ENCODE peak calls at places on chromosomes 16 and 17, in seven cellular contexts. One of them, this sample, is unnamed.
A peak's percentile ranks its signal among the peaks of the same experiment; 100 is the strongest.

GRCh38 chr17:10265100-10265810 is 66.8 kb upstream of the GAS7 start:
- DNase-seq in IMR-90: peak; percentile 68
- DNase-seq in fibroblast of lung: peak; percentile 2
- DNase-seq in GM23248: peak; percentile 93
- DNase-seq in hepatocyte: peak; percentile 37
- DNase-seq in neuronal stem cell: no peak
- DNase-seq in mammary epithelial cell: no peak
- DNase-seq in this sample: no peak

GRCh38 chr17:79981090-79981489 is 54.6 kb downstream of the TBC1D16 start:
- DNase-seq in IMR-90: no peak
- DNase-seq in fibroblast of lung: no peak
- DNase-seq in GM23248: no peak
- DNase-seq in hepatocyte: no peak
- DNase-seq in neuronal stem cell: no peak
- DNase-seq in mammary epithelial cell: no peak
- DNase-seq in this sample: no peak

GRCh38 chr16:48862087-48862532 is 252.1 kb upstream of the N4BP1 start:
- DNase-seq in IMR-90: peak; percentile 80
- DNase-seq in fibroblast of lung: peak; percentile 68
- DNase-seq in GM23248: peak; percentile 53
- DNase-seq in hepatocyte: peak; percentile 32
- DNase-seq in neuronal stem cell: no peak
- DNase-seq in mammary epithelial cell: peak; percentile 77
- DNase-seq in this sample: no peak

GRCh38 chr16:85027968-85028637 is 508 bp downstream of the KIAA0513 start:
- DNase-seq in IMR-90: no peak
- DNase-seq in fibroblast of lung: no peak
- DNase-seq in GM23248: peak; percentile 39
- DNase-seq in hepatocyte: no peak
- DNase-seq in neuronal stem cell: no peak
- DNase-seq in mammary epithelial cell: no peak
- DNase-seq in this sample: peak; percentile 15

GRCh38 chr16:75306102-75306762 is 54.8 kb upstream of the BCAR1 start:
- DNase-seq in IMR-90: peak; percentile 47
- DNase-seq in fibroblast of lung: peak; percentile 19
- DNase-seq in GM23248: no peak
- DNase-seq in hepatocyte: peak; percentile 72
- DNase-seq in neuronal stem cell: no peak
- DNase-seq in mammary epithelial cell: no peak
- DNase-seq in this sample: no peak

GRCh38 chr17:58121925-58122324 is 26.3 kb upstream of the OR4D1 start:
- DNase-seq in IMR-90: peak; percentile 22
- DNase-seq in fibroblast of lung: peak; percentile 46
- DNase-seq in GM23248: peak; percentile 46
- DNase-seq in hepatocyte: peak; percentile 43
- DNase-seq in neuronal stem cell: no peak
- DNase-seq in mammary epithelial cell: peak; percentile 20
- DNase-seq in this sample: peak; percentile 39

GRCh38 chr16:5826332-5826731 is 728.7 kb upstream of the EEF2KMT start:
- DNase-seq in IMR-90: no peak
- DNase-seq in fibroblast of lung: no peak
- DNase-seq in GM23248: no peak
- DNase-seq in hepatocyte: no peak
- DNase-seq in neuronal stem cell: no peak
- DNase-seq in mammary epithelial cell: no peak
- DNase-seq in this sample: no peak

GRCh38 chr16:56985962-56986360 is 3.4 kb upstream of the NLRC5 start:
- DNase-seq in IMR-90: no peak
- DNase-seq in fibroblast of lung: no peak
- DNase-seq in GM23248: no peak
- DNase-seq in hepatocyte: no peak
- DNase-seq in neuronal stem cell: no peak
- DNase-seq in mammary epithelial cell: no peak
- DNase-seq in this sample: no peak

GRCh38 chr16:80041399-80041798 is 440.9 kb upstream of the MAF start:
- DNase-seq in IMR-90: no peak
- DNase-seq in fibroblast of lung: no peak
- DNase-seq in GM23248: peak; percentile 2
- DNase-seq in hepatocyte: no peak
- DNase-seq in neuronal stem cell: no peak
- DNase-seq in mammary epithelial cell: no peak
- DNase-seq in this sample: no peak

GRCh38 chr16:12337776-12338655 is 361.5 kb downstream of the SNX29 start:
- DNase-seq in IMR-90: peak; percentile 60
- DNase-seq in fibroblast of lung: no peak
- DNase-seq in GM23248: no peak
- DNase-seq in hepatocyte: no peak
- DNase-seq in neuronal stem cell: no peak
- DNase-seq in mammary epithelial cell: peak; percentile 11
- DNase-seq in this sample: no peak

GRCh38 chr17:40926341-40926740 is 11.1 kb downstream of the KRT23 start:
- DNase-seq in IMR-90: no peak
- DNase-seq in fibroblast of lung: no peak
- DNase-seq in GM23248: no peak
- DNase-seq in hepatocyte: no peak
- DNase-seq in neuronal stem cell: no peak
- DNase-seq in mammary epithelial cell: no peak
- DNase-seq in this sample: no peak
- H2AFZ ChIP-seq in IMR-90: no peak overlapping the region
- H2AFZ ChIP-seq in fibroblast of lung: no peak overlapping the region
- H2AFZ ChIP-seq in GM23248: peak overlapping the region; percentile 70
- H2AFZ ChIP-seq in hepatocyte: no peak overlapping the region
- H2AFZ ChIP-seq in neuronal stem cell: no peak overlapping the region
- H2AFZ ChIP-seq in mammary epithelial cell: peak overlapping the region; percentile 90
- H2AFZ ChIP-seq in this sample: no peak overlapping the region

DNA sequence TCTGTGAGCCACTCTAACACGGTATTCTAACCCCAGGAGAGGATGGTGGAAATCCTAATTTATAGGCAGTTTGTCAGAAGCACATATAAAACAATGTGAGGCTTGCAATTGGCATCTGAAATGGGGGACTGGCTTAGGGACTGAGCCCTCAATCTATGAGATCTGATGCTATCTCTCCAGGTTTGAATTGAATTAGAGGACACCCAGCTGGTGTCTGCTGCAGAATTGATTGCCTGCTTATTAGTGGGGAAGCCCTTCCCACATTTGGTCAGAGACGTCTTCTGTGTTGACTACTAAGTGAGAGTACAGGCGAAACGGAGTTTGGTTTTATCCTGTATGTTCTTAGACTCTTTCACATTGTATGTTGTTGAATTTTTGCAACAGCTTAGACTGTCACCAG is 13.6 kb upstream of the TMIGD1 start:
- DNase-seq in IMR-90: no peak
- DNase-seq in fibroblast of lung: no peak
- DNase-seq in GM23248: no peak
- DNase-seq in hepatocyte: no peak
- DNase-seq in neuronal stem cell: no peak
- DNase-seq in mammary epithelial cell: no peak
- DNase-seq in this sample: no peak
- H2AFZ ChIP-seq in IMR-90: no peak overlapping the region
- H2AFZ ChIP-seq in fibroblast of lung: no peak overlapping the region
- H2AFZ ChIP-seq in GM23248: no peak overlapping the region
- H2AFZ ChIP-seq in hepatocyte: no peak overlapping the region
- H2AFZ ChIP-seq in neuronal stem cell: no peak overlapping the region
- H2AFZ ChIP-seq in mammary epithelial cell: no peak overlapping the region
- H2AFZ ChIP-seq in this sample: no peak overlapping the region

GRCh38 chr16:741986-742629 is 1.3 kb upstream of the CIAO3 start:
- DNase-seq in IMR-90: no peak
- DNase-seq in fibroblast of lung: no peak
- DNase-seq in GM23248: no peak
- DNase-seq in hepatocyte: no peak
- DNase-seq in neuronal stem cell: no peak
- DNase-seq in mammary epithelial cell: no peak
- DNase-seq in this sample: no peak

GRCh38 chr16:736936-737481 is 3.8 kb downstream of the CIAO3 start:
- DNase-seq in IMR-90: no peak
- DNase-seq in fibroblast of lung: no peak
- DNase-seq in GM23248: no peak
- DNase-seq in hepatocyte: no peak
- DNase-seq in neuronal stem cell: no peak
- DNase-seq in mammary epithelial cell: no peak
- DNase-seq in this sample: no peak

GRCh38 chr16:739560-740458 is 988 bp downstream of the CIAO3 start:
- DNase-seq in IMR-90: no peak
- DNase-seq in fibroblast of lung: no peak
- DNase-seq in GM23248: no peak
- DNase-seq in hepatocyte: no peak
- DNase-seq in neuronal stem cell: no peak
- DNase-seq in mammary epithelial cell: no peak
- DNase-seq in this sample: no peak

GRCh38 chr16:740764-741505 is at the start of gene CIAO3:
- DNase-seq in IMR-90: peak; percentile 89
- DNase-seq in fibroblast of lung: peak; percentile 88
- DNase-seq in GM23248: peak; percentile 96
- DNase-seq in hepatocyte: peak; percentile 97
- DNase-seq in neuronal stem cell: peak; percentile 91
- DNase-seq in mammary epithelial cell: peak; percentile 89
- DNase-seq in this sample: peak; percentile 96

GRCh38 chr16:740459-740763 is 386 bp downstream of the CIAO3 start:
- DNase-seq in IMR-90: no peak
- DNase-seq in fibroblast of lung: no peak
- DNase-seq in GM23248: peak; percentile 40
- DNase-seq in hepatocyte: no peak
- DNase-seq in neuronal stem cell: no peak
- DNase-seq in mammary epithelial cell: no peak
- DNase-seq in this sample: no peak
- H2AFZ ChIP-seq in IMR-90: peak overlapping the region; percentile 94
- H2AFZ ChIP-seq in fibroblast of lung: no peak overlapping the region
- H2AFZ ChIP-seq in GM23248: peak overlapping the region; percentile 97
- H2AFZ ChIP-seq in hepatocyte: peak overlapping the region; percentile 84
- H2AFZ ChIP-seq in neuronal stem cell: peak overlapping the region; percentile 100
- H2AFZ ChIP-seq in mammary epithelial cell: peak overlapping the region; percentile 90
- H2AFZ ChIP-seq in this sample: no peak overlapping the region

DNA sequence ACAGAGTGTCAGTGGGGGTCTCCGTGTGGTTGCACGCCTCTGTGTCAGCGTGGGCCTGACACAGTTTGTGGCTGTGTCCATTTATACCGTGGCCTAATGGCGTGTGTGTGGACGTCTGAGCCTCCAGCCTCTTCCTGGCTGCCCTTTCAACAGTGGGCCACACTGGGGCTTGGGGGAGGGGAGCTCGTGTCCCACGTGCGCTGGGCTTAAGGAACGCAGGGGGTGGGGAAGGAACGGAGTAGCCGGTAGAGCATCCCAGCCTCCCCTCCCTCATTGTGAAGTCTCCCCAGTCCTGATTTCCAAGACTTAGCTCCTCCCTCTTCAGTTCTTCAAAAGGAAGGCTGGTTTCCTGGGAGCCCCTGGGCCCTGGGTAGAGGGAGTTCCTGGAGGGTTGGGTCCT is 9.5 kb upstream of the HES7 start:
- DNase-seq in IMR-90: no peak
- DNase-seq in fibroblast of lung: no peak
- DNase-seq in GM23248: no peak
- DNase-seq in hepatocyte: no peak
- DNase-seq in neuronal stem cell: no peak
- DNase-seq in mammary epithelial cell: no peak
- DNase-seq in this sample: no peak
- H2AFZ ChIP-seq in IMR-90: peak overlapping the region; percentile 61
- H2AFZ ChIP-seq in fibroblast of lung: no peak overlapping the region
- H2AFZ ChIP-seq in GM23248: no peak overlapping the region
- H2AFZ ChIP-seq in hepatocyte: no peak overlapping the region
- H2AFZ ChIP-seq in neuronal stem cell: peak overlapping the region; percentile 88
- H2AFZ ChIP-seq in mammary epithelial cell: no peak overlapping the region
- H2AFZ ChIP-seq in this sample: no peak overlapping the region

GRCh38 chr16:30948087-30948955 is 547 bp upstream of the ORAI3 start:
- DNase-seq in IMR-90: peak; percentile 96
- DNase-seq in fibroblast of lung: peak; percentile 99
- DNase-seq in GM23248: peak; percentile 98
- DNase-seq in hepatocyte: peak; percentile 99
- DNase-seq in neuronal stem cell: peak; percentile 100
- DNase-seq in mammary epithelial cell: peak; percentile 94
- DNase-seq in this sample: no peak
- H2AFZ ChIP-seq in IMR-90: peak overlapping the region; percentile 96
- H2AFZ ChIP-seq in fibroblast of lung: no peak overlapping the region
- H2AFZ ChIP-seq in GM23248: peak overlapping the region; percentile 68
- H2AFZ ChIP-seq in hepatocyte: peak overlapping the region; percentile 84
- H2AFZ ChIP-seq in neuronal stem cell: peak overlapping the region; percentile 90
- H2AFZ ChIP-seq in mammary epithelial cell: peak overlapping the region; percentile 90
- H2AFZ ChIP-seq in this sample: peak overlapping the region; percentile 61

GRCh38 chr16:52078716-52079655 is 468.0 kb downstream of the TOX3 start:
- DNase-seq in IMR-90: no peak
- DNase-seq in fibroblast of lung: no peak
- DNase-seq in GM23248: no peak
- DNase-seq in hepatocyte: no peak
- DNase-seq in neuronal stem cell: no peak
- DNase-seq in mammary epithelial cell: no peak
- DNase-seq in this sample: no peak
- H2AFZ ChIP-seq in IMR-90: no peak overlapping the region
- H2AFZ ChIP-seq in fibroblast of lung: no peak overlapping the region
- H2AFZ ChIP-seq in GM23248: no peak overlapping the region
- H2AFZ ChIP-seq in hepatocyte: no peak overlapping the region
- H2AFZ ChIP-seq in neuronal stem cell: no peak overlapping the region
- H2AFZ ChIP-seq in mammary epithelial cell: no peak overlapping the region
- H2AFZ ChIP-seq in this sample: no peak overlapping the region

GRCh38 chr17:15918261-15918660 is 26.7 kb upstream of the ADORA2B start:
- DNase-seq in IMR-90: no peak
- DNase-seq in fibroblast of lung: no peak
- DNase-seq in GM23248: no peak
- DNase-seq in hepatocyte: no peak
- DNase-seq in neuronal stem cell: no peak
- DNase-seq in mammary epithelial cell: no peak
- DNase-seq in this sample: no peak

GRCh38 chr17:15917439-15918027 is 27.4 kb upstream of the ADORA2B start:
- DNase-seq in IMR-90: no peak
- DNase-seq in fibroblast of lung: no peak
- DNase-seq in GM23248: peak; percentile 16
- DNase-seq in hepatocyte: no peak
- DNase-seq in neuronal stem cell: no peak
- DNase-seq in mammary epithelial cell: no peak
- DNase-seq in this sample: no peak

GRCh38 chr17:15915996-15916395 is 28.9 kb upstream of the ADORA2B start:
- DNase-seq in IMR-90: no peak
- DNase-seq in fibroblast of lung: no peak
- DNase-seq in GM23248: no peak
- DNase-seq in hepatocyte: no peak
- DNase-seq in neuronal stem cell: no peak
- DNase-seq in mammary epithelial cell: no peak
- DNase-seq in this sample: no peak

GRCh38 chr17:15918661-15919259 is 26.2 kb upstream of the ADORA2B start:
- DNase-seq in IMR-90: no peak
- DNase-seq in fibroblast of lung: no peak
- DNase-seq in GM23248: peak; percentile 9
- DNase-seq in hepatocyte: no peak
- DNase-seq in neuronal stem cell: no peak
- DNase-seq in mammary epithelial cell: no peak
- DNase-seq in this sample: no peak

GRCh38 chr17:15917021-15917438 is 27.9 kb upstream of the ADORA2B start:
- DNase-seq in IMR-90: no peak
- DNase-seq in fibroblast of lung: no peak
- DNase-seq in GM23248: no peak
- DNase-seq in hepatocyte: no peak
- DNase-seq in neuronal stem cell: no peak
- DNase-seq in mammary epithelial cell: no peak
- DNase-seq in this sample: no peak
- H2AFZ ChIP-seq in IMR-90: no peak overlapping the region
- H2AFZ ChIP-seq in fibroblast of lung: no peak overlapping the region
- H2AFZ ChIP-seq in GM23248: peak overlapping the region; percentile 46
- H2AFZ ChIP-seq in hepatocyte: no peak overlapping the region
- H2AFZ ChIP-seq in neuronal stem cell: no peak overlapping the region
- H2AFZ ChIP-seq in mammary epithelial cell: no peak overlapping the region
- H2AFZ ChIP-seq in this sample: no peak overlapping the region